ENCODE peak calls at places on chromosome 4, in four cellular contexts. S is cardiac fibroblast, P is fibroblast of pulmonary artery, H is HCT116. U is an unnamed sample.

GRCh38 chr4:82842593-82842992 is 44.0 kb upstream of the SCD5 start:
- DNase-seq in P (peak), H (no peak), S (peak), U (no peak)

GRCh38 chr4:74522251-74522991 is 77.5 kb downstream of the AREG start:
- DNase-seq in H (no peak), P (no peak), S (no peak), U (no peak)

GRCh38 chr4:127204326-127204725 is 428.4 kb upstream of the INTU start:
- DNase-seq in H (no peak), P (no peak), S (no peak), U (no peak)

GRCh38 chr4:2330119-2331042 is 68.5 kb upstream of the MXD4 start:
- DNase-seq in S (peak), H (peak), P (peak), U (peak)

GRCh38 chr4:8235224-8235623 is 34.3 kb upstream of the HTRA3 start:
- DNase-seq in P (no peak), H (no peak), S (no peak), U (no peak)

GRCh38 chr4:139253046-139253445 is 27.0 kb downstream of the MGARP start:
- DNase-seq in H (no peak), S (no peak), P (no peak), U (no peak)

GRCh38 chr4:14719053-14719452 is 283.2 kb upstream of the CPEB2 start:
- DNase-seq in P (peak), S (peak), H (no peak), U (peak)

GRCh38 chr4:72846280-72847111 is 223.0 kb downstream of the COX18 start:
- DNase-seq in H (no peak), S (no peak), P (peak), U (peak)

GRCh38 chr4:7966281-7967062 is 26.8 kb upstream of the AFAP1 start:
- DNase-seq in P (no peak), H (no peak), S (no peak), U (no peak)

GRCh38 chr4:88522702-88523324 is 763 bp downstream of the PYURF start:
- DNase-seq in P (peak), S (peak), H (no peak), U (peak)

GRCh38 chr4:88514557-88515511 is 8.7 kb downstream of the PYURF start:
- DNase-seq in H (no peak), S (no peak), P (no peak), U (no peak)

GRCh38 chr4:88516746-88517145 is 6.8 kb downstream of the PYURF start:
- DNase-seq in P (no peak), S (no peak), H (no peak), U (no peak)

GRCh38 chr4:88518911-88519310 is 4.7 kb downstream of the PYURF start:
- DNase-seq in P (no peak), S (no peak), H (no peak), U (no peak)

GRCh38 chr4:88517825-88518224 is 5.8 kb downstream of the PYURF start:
- DNase-seq in H (no peak), S (no peak), P (no peak), U (no peak)
- TF ChIP-seq CTCF in H (no peak), S (no peak), P (no peak), U (no peak)

GRCh38 chr4:71004281-71004851 is 10.9 kb downstream of the DCK start:
- DNase-seq in H (no peak), S (no peak), P (no peak), U (no peak)
- H3K4me3 ChIP-seq in H (no peak), S (no peak), P (no peak), U (no peak)

GRCh38 chr4:186067757-186068385 is 1.1 kb upstream of the TLR3 start:
- DNase-seq in S (peak), H (peak), P (peak), U (peak)
- TF ChIP-seq CTCF in S (peak), H (peak), P (peak), U (peak)

GRCh38 chr4:169079942-169080827 is 70.1 kb upstream of the CBR4 start:
- DNase-seq in P (peak), S (peak), H (no peak), U (peak)
- H3K4me3 ChIP-seq in P (peak), S (peak), H (no peak), U (no peak)

GRCh38 chr4:109174224-109174953 is 128.1 kb downstream of the COL25A1 start:
- DNase-seq in P (no peak), S (no peak), H (no peak), U (no peak)
- TF ChIP-seq CTCF in P (no peak), S (no peak), H (no peak), U (no peak)

GRCh38 chr4:39524420-39524957 is 2.8 kb downstream of the UGDH start:
- DNase-seq in S (no peak), P (no peak), H (no peak), U (no peak)
- H3K4me3 ChIP-seq in S (no peak), P (no peak), H (no peak), U (no peak)

U was measured in epithelial cell of esophagus.